ENCODE peak calls at places on chromosomes 5 and 9, in five cellular contexts. One of them, this sample, is unnamed.

GRCh38 chr5:174731214-174732039 is 7.0 kb downstream of the MSX2 start:
- DNase-seq in fibroblast of lung: no peak
- DNase-seq in lower leg skin: no peak
- DNase-seq in pancreas: no peak
- DNase-seq in nephron progenitor cell: no peak
- DNase-seq in this sample: no peak

GRCh38 chr9:129962889-129963703 is 79.9 kb downstream of the FNBP1 start:
- DNase-seq in fibroblast of lung: peak
- DNase-seq in lower leg skin: no peak
- DNase-seq in pancreas: no peak
- DNase-seq in nephron progenitor cell: no peak
- DNase-seq in this sample: peak

GRCh38 chr5:160285311-160285710 is 27.1 kb downstream of the CCNJL start:
- DNase-seq in fibroblast of lung: no peak
- DNase-seq in lower leg skin: no peak
- DNase-seq in pancreas: no peak
- DNase-seq in nephron progenitor cell: no peak
- DNase-seq in this sample: no peak

GRCh38 chr5:149749481-149750365 is 19.6 kb downstream of the PPARGC1B start:
- DNase-seq in fibroblast of lung: no peak
- DNase-seq in lower leg skin: no peak
- DNase-seq in pancreas: no peak
- DNase-seq in nephron progenitor cell: no peak
- DNase-seq in this sample: peak

GRCh38 chr5:180414176-180414575 is 61.0 kb upstream of the GFPT2 start:
- DNase-seq in fibroblast of lung: no peak
- DNase-seq in lower leg skin: peak
- DNase-seq in pancreas: no peak
- DNase-seq in nephron progenitor cell: no peak
- DNase-seq in this sample: no peak

GRCh38 chr5:96507128-96507527 is 74.1 kb upstream of the PCSK1 start:
- DNase-seq in fibroblast of lung: no peak
- DNase-seq in lower leg skin: no peak
- DNase-seq in pancreas: no peak
- DNase-seq in nephron progenitor cell: no peak
- DNase-seq in this sample: no peak

GRCh38 chr5:121408778-121409177 is 442.9 kb upstream of the FTMT start:
- DNase-seq in fibroblast of lung: no peak
- DNase-seq in lower leg skin: no peak
- DNase-seq in pancreas: no peak
- DNase-seq in nephron progenitor cell: no peak
- DNase-seq in this sample: no peak

GRCh38 chr9:100083448-100084144 is 15.2 kb downstream of the ERP44 start:
- DNase-seq in fibroblast of lung: no peak
- DNase-seq in lower leg skin: no peak
- DNase-seq in pancreas: no peak
- DNase-seq in nephron progenitor cell: no peak
- DNase-seq in this sample: no peak

GRCh38 chr5:15009420-15009819 is 137.8 kb upstream of the ANKH start:
- DNase-seq in fibroblast of lung: peak
- DNase-seq in lower leg skin: no peak
- DNase-seq in pancreas: no peak
- DNase-seq in nephron progenitor cell: no peak
- DNase-seq in this sample: peak

GRCh38 chr9:33765411-33765810 is 29.9 kb upstream of the PRSS3 start:
- DNase-seq in fibroblast of lung: peak
- DNase-seq in lower leg skin: no peak
- DNase-seq in pancreas: no peak
- DNase-seq in nephron progenitor cell: no peak
- DNase-seq in this sample: peak

GRCh38 chr5:140104100-140104499 is 9.8 kb upstream of the PURA start:
- DNase-seq in fibroblast of lung: no peak
- DNase-seq in lower leg skin: no peak
- DNase-seq in pancreas: no peak
- DNase-seq in nephron progenitor cell: no peak
- DNase-seq in this sample: no peak

GRCh38 chr5:173823721-173824567 is 64.2 kb upstream of the CPEB4 start:
- DNase-seq in fibroblast of lung: peak
- DNase-seq in lower leg skin: no peak
- DNase-seq in pancreas: no peak
- DNase-seq in nephron progenitor cell: no peak
- DNase-seq in this sample: peak

GRCh38 chr5:522899-523657 is 1.2 kb downstream of the SLC9A3 start:
- DNase-seq in fibroblast of lung: no peak
- DNase-seq in lower leg skin: no peak
- DNase-seq in pancreas: no peak
- DNase-seq in nephron progenitor cell: no peak
- DNase-seq in this sample: no peak

GRCh38 chr9:126886194-126886830 is 25.9 kb downstream of the ZBTB34 start:
- DNase-seq in fibroblast of lung: no peak
- DNase-seq in lower leg skin: no peak
- DNase-seq in pancreas: no peak
- DNase-seq in nephron progenitor cell: peak
- DNase-seq in this sample: no peak
- TF ChIP-seq CTCF in fibroblast of lung: no peak
- TF ChIP-seq CTCF in lower leg skin: no peak
- TF ChIP-seq CTCF in pancreas: no peak
- TF ChIP-seq CTCF in nephron progenitor cell: no peak
- TF ChIP-seq CTCF in this sample: no peak

GRCh38 chr5:146208916-146209522 is 5.6 kb downstream of the RBM27 start:
- DNase-seq in fibroblast of lung: peak
- DNase-seq in lower leg skin: no peak
- DNase-seq in pancreas: no peak
- DNase-seq in nephron progenitor cell: no peak
- DNase-seq in this sample: no peak
- TF ChIP-seq CTCF in fibroblast of lung: peak
- TF ChIP-seq CTCF in lower leg skin: no peak
- TF ChIP-seq CTCF in pancreas: no peak
- TF ChIP-seq CTCF in nephron progenitor cell: peak
- TF ChIP-seq CTCF in this sample: peak

DNA sequence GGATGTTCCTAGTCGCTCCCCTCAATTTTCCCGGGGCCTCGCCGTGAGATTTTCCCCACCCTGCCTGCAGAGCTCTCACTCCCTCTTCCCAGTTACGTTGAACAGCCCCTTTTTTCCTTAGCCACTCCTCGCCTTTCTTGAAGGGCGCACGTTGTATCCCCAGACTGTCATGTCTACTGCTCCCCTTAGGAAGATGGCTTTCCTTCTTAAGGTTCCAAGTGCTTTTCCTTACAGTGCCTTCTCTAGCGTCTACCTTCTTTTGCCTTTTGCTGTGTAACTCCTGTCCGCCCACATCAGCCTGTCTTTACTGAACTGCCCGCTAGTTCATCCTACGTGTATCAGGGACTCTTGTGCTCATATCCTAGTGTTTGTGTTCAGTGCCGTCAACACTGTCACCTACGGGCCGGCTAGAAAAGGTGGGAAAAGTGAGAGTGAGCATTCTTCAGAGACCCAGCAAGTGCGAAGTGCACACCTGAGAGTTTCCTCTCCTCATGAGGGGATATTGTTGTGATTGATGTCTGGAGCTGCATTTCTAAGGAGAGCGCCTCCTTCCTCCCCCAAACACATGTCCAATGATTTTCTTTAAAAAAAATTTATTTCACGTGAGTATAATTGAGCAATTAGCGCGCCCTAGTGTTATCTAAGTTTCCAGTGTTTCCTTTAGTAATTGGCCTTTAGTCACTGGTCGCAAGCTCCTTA is 764 bp downstream of the CAMLG start:
- DNase-seq in fibroblast of lung: peak
- DNase-seq in lower leg skin: no peak
- DNase-seq in pancreas: no peak
- DNase-seq in nephron progenitor cell: peak
- DNase-seq in this sample: peak
- TF ChIP-seq CTCF in fibroblast of lung: no peak
- TF ChIP-seq CTCF in lower leg skin: no peak
- TF ChIP-seq CTCF in pancreas: no peak
- TF ChIP-seq CTCF in nephron progenitor cell: no peak
- TF ChIP-seq CTCF in this sample: no peak

GRCh38 chr9:113589890-113590289 is 126.4 kb downstream of the RGS3 start:
- DNase-seq in fibroblast of lung: peak
- DNase-seq in lower leg skin: no peak
- DNase-seq in pancreas: no peak
- DNase-seq in nephron progenitor cell: no peak
- DNase-seq in this sample: peak
- TF ChIP-seq CTCF in fibroblast of lung: peak
- TF ChIP-seq CTCF in lower leg skin: no peak
- TF ChIP-seq CTCF in pancreas: peak
- TF ChIP-seq CTCF in nephron progenitor cell: peak
- TF ChIP-seq CTCF in this sample: peak

GRCh38 chr5:124935060-124935459 is 188.6 kb upstream of the ZNF608 start:
- DNase-seq in fibroblast of lung: no peak
- DNase-seq in lower leg skin: no peak
- DNase-seq in pancreas: no peak
- DNase-seq in nephron progenitor cell: no peak
- DNase-seq in this sample: no peak

GRCh38 chr5:124927735-124928134 is 181.3 kb upstream of the ZNF608 start:
- DNase-seq in fibroblast of lung: no peak
- DNase-seq in lower leg skin: peak
- DNase-seq in pancreas: no peak
- DNase-seq in nephron progenitor cell: no peak
- DNase-seq in this sample: peak

GRCh38 chr5:124929000-124929399 is 182.6 kb upstream of the ZNF608 start:
- DNase-seq in fibroblast of lung: no peak
- DNase-seq in lower leg skin: peak
- DNase-seq in pancreas: no peak
- DNase-seq in nephron progenitor cell: no peak
- DNase-seq in this sample: no peak

GRCh38 chr5:124936626-124936933 is 190.1 kb upstream of the ZNF608 start:
- DNase-seq in fibroblast of lung: no peak
- DNase-seq in lower leg skin: no peak
- DNase-seq in pancreas: no peak
- DNase-seq in nephron progenitor cell: no peak
- DNase-seq in this sample: no peak

GRCh38 chr5:124932791-124933600 is 186.6 kb upstream of the ZNF608 start:
- DNase-seq in fibroblast of lung: peak
- DNase-seq in lower leg skin: peak
- DNase-seq in pancreas: no peak
- DNase-seq in nephron progenitor cell: no peak
- DNase-seq in this sample: peak
- TF ChIP-seq CTCF in fibroblast of lung: no peak
- TF ChIP-seq CTCF in lower leg skin: no peak
- TF ChIP-seq CTCF in pancreas: no peak
- TF ChIP-seq CTCF in nephron progenitor cell: no peak
- TF ChIP-seq CTCF in this sample: no peak

GRCh38 chr9:130995399-130995941 is 13.5 kb upstream of the LAMC3 start:
- DNase-seq in fibroblast of lung: peak
- DNase-seq in lower leg skin: no peak
- DNase-seq in pancreas: no peak
- DNase-seq in nephron progenitor cell: no peak
- DNase-seq in this sample: peak
- TF ChIP-seq CTCF in fibroblast of lung: no peak
- TF ChIP-seq CTCF in lower leg skin: no peak
- TF ChIP-seq CTCF in pancreas: no peak
- TF ChIP-seq CTCF in nephron progenitor cell: no peak
- TF ChIP-seq CTCF in this sample: no peak

GRCh38 chr5:132459983-132460834 is 30.4 kb downstream of the IRF1 start:
- DNase-seq in fibroblast of lung: no peak
- DNase-seq in lower leg skin: no peak
- DNase-seq in pancreas: no peak
- DNase-seq in nephron progenitor cell: no peak
- DNase-seq in this sample: no peak
- TF ChIP-seq CTCF in fibroblast of lung: no peak
- TF ChIP-seq CTCF in lower leg skin: no peak
- TF ChIP-seq CTCF in pancreas: no peak
- TF ChIP-seq CTCF in nephron progenitor cell: no peak
- TF ChIP-seq CTCF in this sample: no peak

GRCh38 chr9:78316151-78316892 is 19.4 kb downstream of the PSAT1 start:
- DNase-seq in fibroblast of lung: no peak
- DNase-seq in lower leg skin: peak
- DNase-seq in pancreas: no peak
- DNase-seq in nephron progenitor cell: no peak
- DNase-seq in this sample: no peak
- TF ChIP-seq CTCF in fibroblast of lung: no peak
- TF ChIP-seq CTCF in lower leg skin: no peak
- TF ChIP-seq CTCF in pancreas: no peak
- TF ChIP-seq CTCF in nephron progenitor cell: no peak
- TF ChIP-seq CTCF in this sample: no peak

GRCh38 chr5:32916648-32917047 is 205.5 kb downstream of the NPR3 start:
- DNase-seq in fibroblast of lung: peak
- DNase-seq in lower leg skin: no peak
- DNase-seq in pancreas: no peak
- DNase-seq in nephron progenitor cell: peak
- DNase-seq in this sample: peak
- TF ChIP-seq CTCF in fibroblast of lung: peak
- TF ChIP-seq CTCF in lower leg skin: no peak
- TF ChIP-seq CTCF in pancreas: peak
- TF ChIP-seq CTCF in nephron progenitor cell: peak
- TF ChIP-seq CTCF in this sample: peak